ENCODE peak calls at places on chromosome 13, in eight cellular contexts. H, S, O, B, X, E, V and R are unnamed samples.
A peak's percentile ranks its signal among the peaks of the same experiment; 100 is the strongest.

GRCh38 chr13:45662122-45662521 is 40.0 kb upstream of the CBY2 start:
- DNase-seq in H (no peak), S (no peak), O (no peak), B (no peak), X (peak; percentile 6), E (no peak), V (no peak), R (no peak)

GRCh38 chr13:77810430-77810829 is 108.2 kb downstream of the EDNRB start:
- DNase-seq in H (peak; percentile 43), S (no peak), O (no peak), B (no peak), X (peak; percentile 62), E (no peak), V (no peak), R (no peak)

GRCh38 chr13:62643007-62643483 is 1227.4 kb upstream of the PCDH20 start:
- DNase-seq in H (peak; percentile 64), S (no peak), O (peak; percentile 21), B (no peak), X (peak; percentile 58), E (no peak), V (no peak), R (no peak)

GRCh38 chr13:78875792-78876580 is 217.0 kb upstream of the OBI1 start:
- DNase-seq in H (no peak), S (no peak), O (no peak), B (peak; percentile 75), X (no peak), E (no peak), V (no peak), R (no peak)

GRCh38 chr13:83007226-83007625 is 875.0 kb downstream of the SLITRK1 start:
- DNase-seq in H (no peak), S (no peak), O (no peak), B (no peak), X (no peak), E (no peak), V (no peak), R (no peak)

GRCh38 chr13:28052945-28053344 is 47.4 kb downstream of the FLT3 start:
- DNase-seq in H (no peak), S (no peak), O (no peak), B (no peak), X (no peak), E (no peak), V (no peak), R (no peak)

GRCh38 chr13:60094385-60095088 is 69.2 kb downstream of the DIAPH3 start:
- DNase-seq in H (no peak), S (no peak), O (no peak), B (no peak), X (no peak), E (no peak), V (no peak), R (no peak)

GRCh38 chr13:112106467-112107141 is 39.7 kb downstream of the SOX1 start:
- DNase-seq in H (no peak), S (no peak), O (no peak), B (peak; percentile 61), X (no peak), E (no peak), V (no peak), R (no peak)

GRCh38 chr13:28031220-28031903 is 42.9 kb upstream of the URAD start:
- DNase-seq in H (no peak), S (no peak), O (no peak), B (no peak), X (no peak), E (no peak), V (peak; percentile 16), R (no peak)

GRCh38 chr13:77623797-77624196 is 73.7 kb upstream of the SLAIN1 start:
- DNase-seq in H (no peak), S (no peak), O (no peak), B (no peak), X (no peak), E (no peak), V (no peak), R (no peak)

GRCh38 chr13:29483211-29483610 is 112.3 kb downstream of the SLC7A1 start:
- DNase-seq in H (no peak), S (no peak), O (no peak), B (no peak), X (no peak), E (peak; percentile 86), V (peak; percentile 63), R (no peak)

GRCh38 chr13:19085876-19086275 is 95.7 kb downstream of the TUBA3C start:
- DNase-seq in H (no peak), S (no peak), O (no peak), B (no peak), X (no peak), E (no peak), V (no peak), R (no peak)

GRCh38 chr13:44429311-44429710 is 55.7 kb downstream of the SERP2 start:
- DNase-seq in H (no peak), S (no peak), O (no peak), B (no peak), X (no peak), E (no peak), V (no peak), R (no peak)

GRCh38 chr13:40519637-40520036 is 146.8 kb downstream of the FOXO1 start:
- DNase-seq in H (no peak), S (no peak), O (no peak), B (no peak), X (no peak), E (no peak), V (peak; percentile 27), R (no peak)

GRCh38 chr13:24192811-24193162 is 32.3 kb downstream of the SPATA13 start:
- DNase-seq in H (no peak), S (no peak), O (no peak), B (no peak), X (no peak), E (no peak), V (no peak), R (no peak)

GRCh38 chr13:57925250-57925649 is 293.7 kb downstream of the PCDH17 start:
- DNase-seq in H (no peak), S (no peak), O (no peak), B (no peak), X (no peak), E (no peak), V (no peak), R (no peak)
- TF ChIP-seq CTCF in H (no peak), S (no peak), O (no peak), B (no peak), X (no peak), E (no peak), V (no peak), R (no peak)

GRCh38 chr13:42445354-42445753 is 128.6 kb upstream of the TNFSF11 start:
- DNase-seq in H (no peak), S (no peak), O (no peak), B (no peak), X (no peak), E (no peak), V (no peak), R (no peak)
- TF ChIP-seq CTCF in H (no peak), S (no peak), O (no peak), B (no peak), X (no peak), E (no peak), V (no peak), R (no peak)

DNA sequence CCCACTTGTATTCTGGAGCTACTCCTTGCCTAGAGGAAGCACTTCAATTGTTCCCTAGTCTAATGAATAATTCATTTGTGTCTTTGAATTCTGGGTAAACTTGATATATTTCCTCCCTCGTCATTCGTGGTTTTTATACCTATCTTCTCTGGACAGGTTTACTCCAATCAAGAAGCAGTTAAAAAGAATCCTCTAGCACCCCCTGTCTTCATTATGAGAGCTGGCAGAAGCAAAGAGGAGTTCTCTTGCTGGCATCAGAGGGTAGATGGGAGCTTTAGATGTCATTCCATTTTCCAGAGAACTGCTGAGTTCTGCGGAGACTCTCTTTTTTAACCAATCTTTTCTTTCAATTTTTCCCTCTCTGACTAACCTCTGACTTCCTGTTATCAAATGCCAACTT is 627.7 kb downstream of the FGF9 start:
- DNase-seq in H (no peak), S (no peak), O (no peak), B (no peak), X (no peak), E (no peak), V (no peak), R (no peak)
- TF ChIP-seq CTCF in H (no peak), S (no peak), O (no peak), B (peak; percentile 56), X (no peak), E (no peak), V (no peak), R (no peak)

GRCh38 chr13:110118106-110118505 is 188.9 kb downstream of the COL4A1 start:
- DNase-seq in H (no peak), S (no peak), O (no peak), B (peak; percentile 26), X (no peak), E (no peak), V (no peak), R (no peak)

GRCh38 chr13:110119943-110120905 is 186.7 kb downstream of the COL4A1 start:
- DNase-seq in H (peak; percentile 60), S (no peak), O (no peak), B (peak; percentile 15), X (peak; percentile 58), E (no peak), V (no peak), R (no peak)

GRCh38 chr13:110113284-110113764 is 193.6 kb downstream of the COL4A1 start:
- DNase-seq in H (peak; percentile 91), S (no peak), O (peak; percentile 69), B (no peak), X (peak; percentile 77), E (no peak), V (no peak), R (no peak)

GRCh38 chr13:110114351-110114750 is 192.6 kb downstream of the COL4A1 start:
- DNase-seq in H (peak; percentile 56), S (no peak), O (no peak), B (no peak), X (peak; percentile 67), E (no peak), V (no peak), R (no peak)

GRCh38 chr13:110116072-110116487 is 190.9 kb downstream of the COL4A1 start:
- DNase-seq in H (no peak), S (no peak), O (no peak), B (peak; percentile 82), X (peak; percentile 79), E (peak; percentile 75), V (peak; percentile 67), R (peak; percentile 34)
- TF ChIP-seq CTCF in H (peak; percentile 58), S (peak; percentile 56), O (peak; percentile 95), B (peak; percentile 95), X (peak; percentile 70), E (peak; percentile 68), V (peak; percentile 83), R (peak; percentile 55)

GRCh38 chr13:107203146-107203847 is 635.4 kb upstream of the ARGLU1 start:
- DNase-seq in H (no peak), S (no peak), O (peak; percentile 15), B (peak; percentile 70), X (peak; percentile 13), E (no peak), V (no peak), R (no peak)
- TF ChIP-seq CTCF in H (peak; percentile 60), S (peak; percentile 5), O (peak; percentile 61), B (peak; percentile 78), X (peak; percentile 17), E (no peak), V (peak; percentile 44), R (no peak)

GRCh38 chr13:20559659-20560356 is 7.1 kb upstream of the IFT88 start:
- DNase-seq in H (no peak), S (no peak), O (no peak), B (no peak), X (no peak), E (no peak), V (no peak), R (no peak)
- TF ChIP-seq CTCF in H (no peak), S (no peak), O (no peak), B (no peak), X (no peak), E (no peak), V (no peak), R (no peak)